ENCODE peak calls at places on chromosomes 13 and 19, in nine cellular contexts. P is Caco-2, U is heart left ventricle, S is dorsolateral prefrontal cortex, J is IMR-90, H is lung, Z is heart right ventricle, M is uterus, D is transverse colon. I is an unnamed sample.

GRCh38 chr13:70668293-70668692 is 560.0 kb upstream of the KLHL1 start:
- DNase-seq in P (peak; percentile 50), U (no peak), S (no peak), J (no peak), H (peak; percentile 42), Z (no peak), M (no peak), D (no peak), I (peak; percentile 14)

GRCh38 chr19:10505583-10506229 is 2.5 kb upstream of the KEAP1 start:
- DNase-seq in P (peak; percentile 64), U (peak; percentile 84), S (no peak), J (peak; percentile 50), H (peak; percentile 80), Z (peak; percentile 72), M (peak; percentile 66), D (peak; percentile 84), I (peak; percentile 65)

GRCh38 chr13:45370922-45371406 is 30.0 kb upstream of the TPT1 start:
- DNase-seq in P (no peak), U (peak; percentile 82), S (peak; percentile 52), J (peak; percentile 84), H (peak; percentile 60), Z (peak; percentile 73), M (peak; percentile 66), D (peak; percentile 71), I (no peak)

GRCh38 chr19:2611483-2612464 is 90.7 kb downstream of the GNG7 start:
- DNase-seq in P (no peak), U (peak; percentile 38), S (no peak), J (no peak), H (no peak), Z (no peak), M (no peak), D (no peak), I (no peak)

GRCh38 chr13:39602277-39602613 is 748 bp downstream of the LHFPL6 start:
- DNase-seq in P (no peak), U (no peak), S (no peak), J (no peak), H (no peak), Z (no peak), M (no peak), D (no peak), I (no peak)

GRCh38 chr13:66353664-66354063 is 876.5 kb downstream of the PCDH9 start:
- DNase-seq in P (no peak), U (no peak), S (no peak), J (no peak), H (no peak), Z (no peak), M (no peak), D (no peak), I (no peak)

GRCh38 chr13:48849515-48849914 is 126.2 kb upstream of the FNDC3A start:
- DNase-seq in P (no peak), U (no peak), S (no peak), J (no peak), H (no peak), Z (no peak), M (no peak), D (no peak), I (no peak)

GRCh38 chr13:34019870-34020269 is 201.9 kb downstream of the RFC3 start:
- DNase-seq in P (peak; percentile 93), U (no peak), S (no peak), J (no peak), H (no peak), Z (no peak), M (no peak), D (no peak), I (no peak)

GRCh38 chr19:2119916-2120785 is 23.4 kb downstream of the IZUMO4 start:
- DNase-seq in P (no peak), U (no peak), S (no peak), J (no peak), H (no peak), Z (no peak), M (no peak), D (no peak), I (no peak)

GRCh38 chr19:17391371-17392151 is 2.4 kb downstream of the CCDC194 start:
- DNase-seq in P (no peak), U (no peak), S (no peak), J (no peak), H (no peak), Z (no peak), M (no peak), D (peak; percentile 52), I (no peak)

GRCh38 chr19:29879655-29879974 is 62.4 kb upstream of the URI1 start:
- DNase-seq in P (no peak), U (no peak), S (no peak), J (no peak), H (no peak), Z (no peak), M (no peak), D (no peak), I (no peak)

GRCh38 chr19:872266-872951 is 12.9 kb downstream of the CFD start:
- DNase-seq in P (peak; percentile 68), U (peak; percentile 77), S (no peak), J (peak; percentile 38), H (peak; percentile 84), Z (peak; percentile 50), M (peak; percentile 52), D (peak; percentile 92), I (peak; percentile 34)

GRCh38 chr13:82847595-82847994 is 1034.7 kb downstream of the SLITRK1 start:
- DNase-seq in P (no peak), U (no peak), S (no peak), J (no peak), H (no peak), Z (no peak), M (no peak), D (no peak), I (no peak)

GRCh38 chr13:82747948-82748347 is 1134.3 kb downstream of the SLITRK1 start:
- DNase-seq in P (no peak), U (no peak), S (no peak), J (peak; percentile 53), H (no peak), Z (no peak), M (no peak), D (no peak), I (no peak)

GRCh38 chr13:73060251-73061160 is 1.7 kb downstream of the KLF5 start:
- DNase-seq in P (no peak), U (no peak), S (no peak), J (peak; percentile 82), H (no peak), Z (peak; percentile 31), M (peak; percentile 22), D (no peak), I (no peak)

GRCh38 chr13:74325106-74325505 is 190.9 kb upstream of the KLF12 start:
- DNase-seq in P (no peak), U (no peak), S (no peak), J (peak; percentile 87), H (no peak), Z (peak; percentile 35), M (peak; percentile 27), D (no peak), I (no peak)

GRCh38 chr13:48773531-48774275 is 120.0 kb downstream of the CYSLTR2 start:
- DNase-seq in P (no peak), U (no peak), S (no peak), J (peak; percentile 50), H (no peak), Z (no peak), M (no peak), D (no peak), I (no peak)

GRCh38 chr13:94433055-94433947 is 46.2 kb downstream of the DCT start:
- DNase-seq in P (peak; percentile 85), U (no peak), S (no peak), J (no peak), H (no peak), Z (no peak), M (no peak), D (peak; percentile 21), I (no peak)

GRCh38 chr13:41401371-41401770 is 56.0 kb upstream of the RGCC start:
- DNase-seq in P (no peak), U (no peak), S (no peak), J (no peak), H (no peak), Z (no peak), M (no peak), D (no peak), I (no peak)

GRCh38 chr13:66563076-66563475 is 667.1 kb downstream of the PCDH9 start:
- DNase-seq in P (no peak), U (no peak), S (no peak), J (peak; percentile 16), H (no peak), Z (no peak), M (no peak), D (no peak), I (no peak)

GRCh38 chr13:93118081-93118615 is 108.5 kb upstream of the GPC6 start:
- DNase-seq in P (no peak), U (no peak), S (no peak), J (no peak), H (no peak), Z (no peak), M (no peak), D (no peak), I (no peak)

GRCh38 chr19:38033658-38034150 is 126.7 kb downstream of the SIPA1L3 start:
- DNase-seq in P (no peak), U (no peak), S (no peak), J (no peak), H (no peak), Z (no peak), M (no peak), D (peak; percentile 45), I (no peak)
- TF ChIP-seq CTCF in P (no peak), U (no peak), S (no peak), J (no peak), H (no peak), Z (no peak), M (no peak), D (no peak), I (no peak)

GRCh38 chr13:27765650-27766049 is 26.6 kb upstream of the GSX1 start:
- DNase-seq in P (no peak), U (no peak), S (no peak), J (no peak), H (no peak), Z (no peak), M (no peak), D (no peak), I (no peak)
- TF ChIP-seq CTCF in P (no peak), U (no peak), S (no peak), J (no peak), H (no peak), Z (no peak), M (no peak), D (no peak), I (no peak)

GRCh38 chr19:40601061-40601973 is at the start of gene LTBP4:
- DNase-seq in P (no peak), U (peak; percentile 88), S (no peak), J (no peak), H (peak; percentile 50), Z (peak; percentile 75), M (peak; percentile 81), D (peak; percentile 70), I (peak; percentile 48)
- TF ChIP-seq CTCF in P (peak; percentile 48), U (no peak), S (peak; percentile 16), J (peak; percentile 20), H (no peak), Z (peak; percentile 6), M (peak; percentile 21), D (no peak), I (peak; percentile 20)

DNA sequence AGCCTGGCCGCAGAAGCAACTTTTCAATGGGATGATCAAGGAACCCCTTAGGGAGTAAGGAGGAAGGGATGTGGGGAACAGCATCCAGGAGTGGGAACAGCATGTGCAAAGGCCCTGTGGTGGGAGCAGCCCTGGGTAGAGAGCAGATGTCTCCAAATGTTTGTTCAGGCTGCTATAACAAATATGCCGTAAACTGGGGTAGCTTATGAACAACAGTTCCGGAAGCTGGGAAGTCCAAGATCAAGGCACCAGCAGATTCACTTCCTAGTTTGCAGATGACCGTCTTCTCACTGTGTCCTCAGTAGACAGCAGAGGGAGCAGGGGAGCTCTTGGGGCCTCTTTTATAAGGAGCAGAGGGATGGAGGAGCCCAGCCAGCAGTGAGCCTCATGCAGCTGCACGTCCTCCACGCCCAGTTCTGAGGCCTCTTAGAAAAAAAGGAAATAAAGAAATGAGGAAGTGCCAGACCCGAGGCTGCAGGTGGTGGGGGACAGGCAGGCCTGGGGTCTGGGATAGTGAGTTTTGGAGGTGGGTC is 4.2 kb upstream of the LRRC25 start:
- DNase-seq in P (peak; percentile 83), U (no peak), S (no peak), J (peak; percentile 69), H (no peak), Z (peak; percentile 66), M (no peak), D (peak; percentile 85), I (peak; percentile 69)
- TF ChIP-seq CTCF in P (peak; percentile 68), U (peak; percentile 34), S (no peak), J (peak; percentile 45), H (no peak), Z (peak; percentile 17), M (peak; percentile 24), D (peak; percentile 54), I (peak; percentile 10)